ENCODE peak calls at places on chromosomes 2 and 18, in six cellular contexts. C is K562, D is GM12878, J is GM12891, S is H1, B is HepG2. O is an unnamed sample.
A peak's percentile ranks its signal among the peaks of the same experiment; 100 is the strongest.

GRCh38 chr2:240987588-240987987 is 10.8 kb upstream of the SNED1 start:
- DNase-seq in C (no peak), J (no peak), B (no peak), D (no peak), S (no peak), O (no peak)

GRCh38 chr2:120749506-120750431 is 14.1 kb downstream of the GLI2 start:
- DNase-seq in B (no peak), J (no peak), S (no peak), C (no peak), D (no peak), O (no peak)

GRCh38 chr2:145653553-145653952 is 1133.6 kb upstream of the ZEB2 start:
- DNase-seq in J (no peak), S (no peak), B (no peak), D (no peak), C (no peak), O (no peak)

GRCh38 chr2:168678153-168678853 is 124.1 kb upstream of the NOSTRIN start:
- DNase-seq in J (no peak), B (no peak), D (no peak), S (no peak), C (no peak), O (no peak)

GRCh38 chr2:215619022-215619958 is 183.4 kb upstream of the FN1 start:
- DNase-seq in C (peak; percentile 70), S (no peak), D (no peak), J (no peak), B (peak; percentile 100), O (no peak)

GRCh38 chr2:141329949-141330348 is 800.9 kb downstream of the LRP1B start:
- DNase-seq in J (no peak), D (no peak), C (no peak), S (no peak), B (no peak), O (no peak)

GRCh38 chr2:209648714-209649113 is 122.9 kb upstream of the UNC80 start:
- DNase-seq in S (no peak), B (no peak), C (no peak), D (no peak), J (no peak), O (no peak)

GRCh38 chr2:201267278-201268030 is 7.1 kb downstream of the CASP8 start:
- DNase-seq in B (no peak), J (no peak), S (no peak), C (no peak), D (no peak), O (no peak)

GRCh38 chr2:141534671-141535359 is 596.0 kb downstream of the LRP1B start:
- DNase-seq in J (no peak), B (no peak), C (no peak), D (no peak), S (no peak), O (no peak)

GRCh38 chr2:105125428-105125827 is 87.6 kb downstream of the MRPS9 start:
- DNase-seq in J (no peak), S (no peak), B (peak; percentile 12), D (no peak), C (no peak), O (no peak)

GRCh38 chr2:143686585-143687164 is 557.5 kb downstream of the ARHGAP15 start:
- DNase-seq in D (no peak), S (no peak), J (no peak), C (peak; percentile 47), B (peak; percentile 35), O (no peak)

GRCh38 chr2:207167129-207167923 is 1.6 kb upstream of the KLF7 start:
- DNase-seq in S (no peak), J (no peak), C (no peak), B (peak; percentile 23), D (no peak), O (no peak)

GRCh38 chr2:51918113-51918512 is 886.2 kb upstream of the NRXN1 start:
- DNase-seq in B (no peak), C (no peak), J (no peak), D (no peak), S (no peak), O (no peak)

GRCh38 chr2:73821227-73821626 is 7.5 kb upstream of the STAMBP start:
- DNase-seq in D (peak; percentile 75), C (no peak), B (no peak), J (no peak), S (no peak), O (no peak)

GRCh38 chr2:223087466-223087865 is 35.5 kb downstream of the KCNE4 start:
- DNase-seq in D (no peak), S (no peak), B (no peak), C (no peak), J (no peak), O (no peak)

GRCh38 chr2:192228685-192229084 is 34.0 kb upstream of the TMEFF2 start:
- DNase-seq in B (no peak), D (no peak), S (no peak), C (no peak), J (no peak), O (no peak)

GRCh38 chr18:9380101-9380500 is 45.5 kb downstream of the TWSG1 start:
- DNase-seq in D (no peak), B (no peak), J (no peak), C (no peak), S (no peak), O (no peak)

GRCh38 chr2:102137138-102137537 is 5.4 kb upstream of the IL1R1 start:
- DNase-seq in J (no peak), B (no peak), C (no peak), S (no peak), D (no peak), O (no peak)

GRCh38 chr2:11073791-11074190 is 81.5 kb upstream of the SLC66A3 start:
- DNase-seq in C (no peak), J (no peak), B (no peak), S (no peak), D (no peak), O (no peak)
- TF ChIP-seq TAF1 in C (no peak), J (no peak), B (no peak), S (no peak), D (no peak), O (no peak)

GRCh38 chr2:69777778-69778089 is 35.8 kb downstream of the ANXA4 start:
- DNase-seq in S (no peak), C (peak; percentile 28), D (no peak), J (no peak), B (no peak), O (no peak)
- TF ChIP-seq POLR2AphosphoS5 in S (no peak), C (no peak), D (no peak), J (no peak), B (no peak), O (no peak)

DNA sequence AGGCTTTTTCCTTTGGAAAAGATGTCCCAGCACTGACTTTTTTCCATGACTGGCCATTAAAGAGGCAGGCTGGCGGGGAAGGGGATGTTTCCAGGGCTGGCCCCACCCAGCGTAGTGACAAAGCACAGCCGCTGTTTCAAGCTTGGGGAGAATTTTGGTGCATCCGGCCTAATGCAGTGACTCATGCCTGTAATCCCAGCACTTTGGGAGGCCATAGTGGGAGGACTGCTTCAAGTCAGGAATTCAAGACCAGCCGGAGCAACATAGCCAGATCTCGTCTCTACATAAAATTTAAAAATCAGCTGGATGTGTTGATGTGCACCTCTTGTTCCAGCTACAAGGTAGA is 78.0 kb upstream of the SH3BP4 start:
- DNase-seq in S (no peak), B (no peak), D (no peak), C (no peak), J (no peak), O (no peak)
- TF ChIP-seq POLR2A in S (no peak), B (no peak), D (no peak), C (no peak), J (no peak), O (no peak)

DNA sequence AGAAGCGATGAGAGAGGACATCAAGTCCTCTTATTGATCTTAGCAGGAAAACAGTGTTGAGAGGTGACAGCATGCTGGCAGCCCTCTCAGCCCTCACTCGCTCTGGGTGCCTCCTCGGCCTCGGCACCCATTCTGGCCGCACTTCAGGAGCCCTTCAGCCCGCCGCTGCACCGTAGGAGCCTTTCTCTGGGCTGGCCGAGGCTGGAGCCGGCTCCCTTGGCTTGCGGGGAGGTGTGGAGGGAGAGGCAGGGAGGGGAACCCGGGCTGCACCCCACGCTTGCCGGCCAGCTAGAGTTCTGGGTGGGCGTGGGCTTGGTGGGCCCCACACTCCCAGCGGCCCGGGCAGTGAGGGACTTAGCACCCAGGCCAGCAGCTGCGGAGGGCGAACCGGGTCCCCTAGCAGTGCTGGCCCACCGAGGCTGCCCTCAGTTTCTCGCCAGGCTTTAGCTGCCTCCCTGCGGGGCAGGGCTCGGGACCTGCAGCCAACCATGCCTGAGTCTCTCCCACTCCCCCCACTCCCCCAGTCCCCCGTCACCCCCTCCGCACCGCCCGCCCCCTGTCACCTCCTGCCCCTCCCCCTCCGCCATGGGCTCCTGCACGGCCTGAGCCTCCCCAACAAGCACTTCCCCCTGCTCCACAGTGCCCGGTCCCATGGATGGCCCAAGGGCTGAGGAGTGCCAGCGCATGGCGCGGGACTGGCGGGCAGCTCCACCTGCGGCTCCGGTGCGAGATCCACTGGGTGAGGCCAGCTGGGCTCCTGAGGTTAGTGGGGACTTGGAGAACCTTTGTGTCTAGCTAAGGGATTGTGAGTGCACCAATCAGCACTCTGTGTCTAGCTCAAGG is 8.4 kb downstream of the FAP start:
- DNase-seq in B (no peak), J (no peak), C (no peak), S (no peak), D (no peak), O (no peak)
- TF ChIP-seq TAF1 in B (no peak), J (no peak), C (no peak), S (no peak), D (no peak), O (no peak)

GRCh38 chr18:47930844-47931706 is 616 bp upstream of the SMAD2 start:
- DNase-seq in D (peak; percentile 73), S (peak; percentile 86), C (peak; percentile 89), J (peak; percentile 78), B (peak; percentile 91), O (peak; percentile 79)
- TF ChIP-seq POLR2AphosphoS5 in D (peak; percentile 78), S (peak; percentile 78), C (no peak), J (no peak), B (peak; percentile 51), O (peak; percentile 60)

DNA sequence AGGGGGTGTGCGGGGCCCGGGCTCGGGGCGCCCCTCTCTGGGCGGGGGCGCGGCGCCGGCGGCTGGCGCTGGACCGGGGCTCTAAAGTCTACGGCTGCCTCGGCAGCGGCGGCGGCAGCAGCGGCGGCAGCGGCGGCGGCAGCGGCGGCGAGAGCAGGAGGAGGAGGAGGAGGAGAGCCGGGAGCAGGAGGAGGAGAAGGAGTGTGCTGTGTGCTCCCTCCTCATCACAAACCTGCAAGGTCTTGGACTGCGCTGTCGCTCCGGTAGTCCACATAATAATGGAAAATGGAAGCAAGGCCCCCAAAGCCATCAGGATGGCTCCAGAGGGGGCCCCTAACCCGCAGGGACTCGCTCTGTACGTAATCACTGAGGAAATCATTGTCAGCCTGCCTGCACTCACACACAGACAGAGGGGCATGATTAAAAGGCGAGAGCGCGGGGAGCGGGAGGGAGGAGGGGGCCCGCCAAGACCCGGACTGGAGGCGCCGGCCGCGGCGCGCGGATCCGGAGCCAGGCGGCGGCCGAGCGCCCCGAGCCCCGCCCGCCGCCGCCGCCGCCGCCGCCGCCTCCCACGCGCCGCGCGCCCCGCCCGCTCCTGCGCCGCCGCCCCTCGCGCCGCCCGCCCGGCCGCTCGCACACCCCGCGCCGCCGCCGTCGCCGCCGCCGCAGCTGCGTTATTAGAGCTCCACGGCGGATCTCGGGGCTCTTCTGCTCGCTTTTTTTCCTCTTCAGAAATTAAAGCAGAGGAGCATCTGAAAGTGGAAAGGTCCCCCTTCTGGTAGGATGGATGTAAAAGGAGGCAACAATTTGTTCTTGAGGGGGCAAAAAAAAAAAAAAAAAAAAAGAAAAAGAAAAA is at the start of gene ZNF521:
- DNase-seq in B (peak; percentile 40), S (peak; percentile 46), C (peak; percentile 91), J (peak; percentile 48), D (no peak), O (peak; percentile 42)
- TF ChIP-seq POLR2A in B (no peak), S (no peak), C (no peak), J (no peak), D (peak; percentile 41), O (no peak)

GRCh38 chr2:65802298-65802942 is 370.0 kb upstream of the SPRED2 start:
- DNase-seq in J (no peak), C (no peak), D (no peak), S (no peak), B (no peak), O (no peak)
- TF ChIP-seq TAF1 in J (no peak), C (no peak), D (no peak), S (no peak), B (no peak), O (no peak)

O was measured in GM12892.